ENCODE peak calls at places on chromosomes 3 and 15, in seven cellular contexts. E, D, O, N, R, K and Y are unnamed samples.

GRCh38 chr15:58556541-58556940 is 124.8 kb downstream of the LIPC start:
- DNase-seq in E (no peak), D (no peak), O (no peak), N (no peak), R (no peak), K (no peak), Y (no peak)

GRCh38 chr15:58900628-58901027 is 32.9 kb downstream of the SLTM start:
- DNase-seq in E (no peak), D (no peak), O (no peak), N (no peak), R (no peak), K (no peak), Y (no peak)

GRCh38 chr3:100753846-100754245 is 44.6 kb downstream of the TFG start:
- DNase-seq in E (no peak), D (no peak), O (no peak), N (no peak), R (no peak), K (no peak), Y (no peak)

GRCh38 chr15:100542290-100542689 is 13.5 kb upstream of the CERS3 start:
- DNase-seq in E (no peak), D (no peak), O (no peak), N (no peak), R (no peak), K (no peak), Y (no peak)

GRCh38 chr15:22989576-22990477 is 9.7 kb upstream of the CYFIP1 start:
- DNase-seq in E (no peak), D (no peak), O (no peak), N (no peak), R (no peak), K (no peak), Y (no peak)

GRCh38 chr3:15279200-15279599 is 53.2 kb downstream of the SH3BP5 start:
- DNase-seq in E (no peak), D (no peak), O (no peak), N (no peak), R (no peak), K (no peak), Y (no peak)

GRCh38 chr3:34132069-34132677 is 333.7 kb downstream of the PDCD6IP start:
- DNase-seq in E (no peak), D (no peak), O (no peak), N (no peak), R (no peak), K (no peak), Y (no peak)

GRCh38 chr3:125150525-125151436 is 61.8 kb downstream of the SLC12A8 start:
- DNase-seq in E (no peak), D (no peak), O (no peak), N (no peak), R (no peak), K (no peak), Y (peak; percentile 40)

GRCh38 chr15:88918738-88919137 is 5.6 kb upstream of the MFGE8 start:
- DNase-seq in E (no peak), D (no peak), O (peak; percentile 28), N (peak; percentile 78), R (no peak), K (no peak), Y (peak; percentile 95)

GRCh38 chr3:151290673-151291072 is 12.3 kb upstream of the P2RY14 start:
- DNase-seq in E (no peak), D (no peak), O (no peak), N (no peak), R (no peak), K (no peak), Y (no peak)

GRCh38 chr3:186772886-186773417 is 10.4 kb upstream of the EIF4A2 start:
- DNase-seq in E (peak; percentile 38), D (no peak), O (peak; percentile 70), N (peak; percentile 32), R (peak; percentile 37), K (no peak), Y (no peak)

GRCh38 chr3:133820129-133820528 is 14.5 kb downstream of the SRPRB start:
- DNase-seq in E (no peak), D (no peak), O (no peak), N (no peak), R (no peak), K (no peak), Y (peak; percentile 52)

GRCh38 chr3:197742795-197743194 is 6.1 kb upstream of the RUBCN start:
- DNase-seq in E (no peak), D (no peak), O (no peak), N (no peak), R (no peak), K (no peak), Y (no peak)

GRCh38 chr3:133384331-133385027 is 15.4 kb upstream of the BFSP2 start:
- DNase-seq in E (no peak), D (peak; percentile 78), O (peak; percentile 60), N (peak; percentile 35), R (peak; percentile 62), K (peak; percentile 78), Y (no peak)

GRCh38 chr3:149077638-149078037 is 8.7 kb downstream of the HLTF start:
- DNase-seq in E (no peak), D (no peak), O (no peak), N (no peak), R (no peak), K (no peak), Y (no peak)

GRCh38 chr3:145716519-145716918 is 444.5 kb downstream of the PLOD2 start:
- DNase-seq in E (no peak), D (no peak), O (no peak), N (no peak), R (no peak), K (no peak), Y (no peak)

GRCh38 chr3:123298903-123299302 is 97.2 kb downstream of the SEC22A start:
- DNase-seq in E (no peak), D (no peak), O (no peak), N (no peak), R (no peak), K (no peak), Y (no peak)

GRCh38 chr3:162295323-162295983 is 798.8 kb downstream of the OTOL1 start:
- DNase-seq in E (no peak), D (no peak), O (no peak), N (no peak), R (no peak), K (no peak), Y (no peak)

GRCh38 chr15:83282859-83283812 is 1.3 kb downstream of the BNC1 start:
- DNase-seq in E (no peak), D (peak; percentile 66), O (peak; percentile 40), N (no peak), R (no peak), K (no peak), Y (no peak)

GRCh38 chr15:81336568-81336967 is 12.6 kb upstream of the STARD5 start:
- DNase-seq in E (no peak), D (no peak), O (no peak), N (no peak), R (no peak), K (no peak), Y (no peak)
- TF ChIP-seq CTCF in E (no peak), D (no peak), O (peak; percentile 24), N (no peak), R (no peak), K (peak; percentile 43), Y (peak; percentile 41)

GRCh38 chr3:179739816-179740594 is 87.2 kb downstream of the USP13 start:
- DNase-seq in E (no peak), D (no peak), O (no peak), N (no peak), R (no peak), K (no peak), Y (no peak)

GRCh38 chr3:179735321-179735720 is 82.5 kb downstream of the USP13 start:
- DNase-seq in E (no peak), D (no peak), O (no peak), N (no peak), R (no peak), K (no peak), Y (no peak)

GRCh38 chr3:179743913-179744312 is 91.1 kb downstream of the USP13 start:
- DNase-seq in E (no peak), D (no peak), O (no peak), N (no peak), R (no peak), K (no peak), Y (no peak)

GRCh38 chr3:179734497-179735281 is 81.8 kb downstream of the USP13 start:
- DNase-seq in E (no peak), D (no peak), O (no peak), N (no peak), R (no peak), K (no peak), Y (no peak)

GRCh38 chr3:179738998-179739397 is 86.2 kb downstream of the USP13 start:
- DNase-seq in E (no peak), D (no peak), O (no peak), N (no peak), R (no peak), K (no peak), Y (no peak)
- TF ChIP-seq CTCF in E (no peak), D (no peak), O (no peak), N (no peak), R (no peak), K (no peak), Y (no peak)

GRCh38 chr15:66278671-66279070 is 14.7 kb upstream of the DIS3L start:
- DNase-seq in E (no peak), D (no peak), O (no peak), N (no peak), R (no peak), K (no peak), Y (no peak)

GRCh38 chr15:66276546-66276945 is 16.8 kb upstream of the DIS3L start:
- DNase-seq in E (no peak), D (no peak), O (no peak), N (no peak), R (no peak), K (no peak), Y (no peak)

GRCh38 chr15:66275352-66275751 is 18.0 kb upstream of the DIS3L start:
- DNase-seq in E (no peak), D (no peak), O (no peak), N (no peak), R (no peak), K (no peak), Y (no peak)

GRCh38 chr15:66278061-66278460 is 15.3 kb upstream of the DIS3L start:
- DNase-seq in E (no peak), D (no peak), O (no peak), N (no peak), R (no peak), K (no peak), Y (no peak)
- TF ChIP-seq CTCF in E (no peak), D (no peak), O (no peak), N (no peak), R (no peak), K (no peak), Y (no peak)

GRCh38 chr3:51997935-51998596 is 2.4 kb upstream of the RPL29 start:
- DNase-seq in E (no peak), D (no peak), O (no peak), N (no peak), R (no peak), K (no peak), Y (no peak)

GRCh38 chr3:51998774-51999173 is 3.1 kb upstream of the RPL29 start:
- DNase-seq in E (no peak), D (no peak), O (no peak), N (no peak), R (no peak), K (no peak), Y (no peak)

GRCh38 chr3:51997172-51997571 is 1.5 kb upstream of the RPL29 start:
- DNase-seq in E (no peak), D (no peak), O (no peak), N (no peak), R (no peak), K (no peak), Y (no peak)

GRCh38 chr3:51994530-51994929 is 1.2 kb downstream of the RPL29 start:
- DNase-seq in E (no peak), D (no peak), O (no peak), N (no peak), R (no peak), K (no peak), Y (no peak)

GRCh38 chr3:51995346-51996156 is at the start of gene RPL29:
- DNase-seq in E (peak; percentile 61), D (peak; percentile 86), O (peak; percentile 86), N (peak; percentile 94), R (peak; percentile 75), K (peak; percentile 89), Y (peak; percentile 86)
- TF ChIP-seq CTCF in E (peak; percentile 78), D (no peak), O (peak; percentile 29), N (peak; percentile 37), R (peak; percentile 65), K (no peak), Y (no peak)